ENCODE peak calls at places on chromosome 7, in eight cellular contexts. P, L, U, Y, Z, C, G and I are unnamed samples.

GRCh38 chr7:151088856-151089699 is 2.8 kb downstream of the AGAP3 start:
- DNase-seq in P (no peak), L (peak; percentile 47), U (peak; percentile 75), Y (peak; percentile 44), Z (no peak), C (peak; percentile 69), G (peak; percentile 32), I (no peak)

GRCh38 chr7:128891942-128892269 is 18.6 kb downstream of the KCP start:
- DNase-seq in P (no peak), L (no peak), U (no peak), Y (no peak), Z (no peak), C (no peak), G (no peak), I (no peak)

GRCh38 chr7:97342512-97342911 is 225.0 kb downstream of the SDHAF3 start:
- DNase-seq in P (no peak), L (no peak), U (no peak), Y (no peak), Z (no peak), C (no peak), G (no peak), I (no peak)

GRCh38 chr7:101173752-101174244 is 6.3 kb downstream of the NAT16 start:
- DNase-seq in P (peak; percentile 31), L (peak; percentile 60), U (peak; percentile 70), Y (peak; percentile 63), Z (peak; percentile 88), C (no peak), G (no peak), I (peak; percentile 87)

GRCh38 chr7:46215987-46216567 is 295.0 kb upstream of the IGFBP3 start:
- DNase-seq in P (peak; percentile 37), L (no peak), U (peak; percentile 94), Y (peak; percentile 51), Z (no peak), C (peak; percentile 37), G (no peak), I (no peak)

GRCh38 chr7:4861673-4862072 is at the start of gene PAPOLB:
- DNase-seq in P (no peak), L (no peak), U (no peak), Y (no peak), Z (no peak), C (no peak), G (no peak), I (peak; percentile 40)

GRCh38 chr7:477626-478220 is 41.9 kb downstream of the PDGFA start:
- DNase-seq in P (no peak), L (peak; percentile 45), U (no peak), Y (no peak), Z (no peak), C (peak; percentile 6), G (no peak), I (no peak)

GRCh38 chr7:93249749-93250148 is 17.6 kb downstream of the VPS50 start:
- DNase-seq in P (no peak), L (peak; percentile 14), U (peak; percentile 49), Y (peak; percentile 5), Z (no peak), C (no peak), G (no peak), I (no peak)

GRCh38 chr7:1364068-1364905 is 95.0 kb downstream of the MICALL2 start:
- DNase-seq in P (no peak), L (peak; percentile 6), U (no peak), Y (peak; percentile 4), Z (no peak), C (no peak), G (no peak), I (no peak)

GRCh38 chr7:4766666-4767530 is 8.5 kb upstream of the AP5Z1 start:
- DNase-seq in P (no peak), L (no peak), U (no peak), Y (no peak), Z (no peak), C (no peak), G (no peak), I (no peak)

GRCh38 chr7:8065356-8065813 is 96.8 kb downstream of the GLCCI1 start:
- DNase-seq in P (no peak), L (no peak), U (no peak), Y (no peak), Z (no peak), C (no peak), G (no peak), I (no peak)

GRCh38 chr7:88919484-88920131 is 124.1 kb upstream of the TEX47 start:
- DNase-seq in P (no peak), L (peak; percentile 20), U (no peak), Y (no peak), Z (no peak), C (no peak), G (no peak), I (no peak)

GRCh38 chr7:55568613-55569268 is 3.6 kb downstream of the VOPP1 start:
- DNase-seq in P (no peak), L (peak; percentile 29), U (no peak), Y (no peak), Z (no peak), C (no peak), G (no peak), I (no peak)

GRCh38 chr7:66150471-66150870 is 35.8 kb downstream of the CRCP start:
- DNase-seq in P (no peak), L (no peak), U (no peak), Y (no peak), Z (no peak), C (peak; percentile 61), G (no peak), I (no peak)

GRCh38 chr7:39198556-39198955 is 220.8 kb downstream of the POU6F2 start:
- DNase-seq in P (no peak), L (no peak), U (no peak), Y (no peak), Z (no peak), C (no peak), G (no peak), I (no peak)

GRCh38 chr7:133484135-133484534 is 231.3 kb downstream of the EXOC4 start:
- DNase-seq in P (no peak), L (peak; percentile 3), U (no peak), Y (peak; percentile 55), Z (no peak), C (no peak), G (no peak), I (no peak)

GRCh38 chr7:158257516-158258410 is 329.9 kb downstream of the PTPRN2 start:
- DNase-seq in P (no peak), L (no peak), U (no peak), Y (no peak), Z (no peak), C (no peak), G (no peak), I (no peak)

GRCh38 chr7:116952640-116953371 is 495 bp upstream of the ST7 start:
- DNase-seq in P (peak; percentile 45), L (peak; percentile 40), U (peak; percentile 53), Y (no peak), Z (no peak), C (peak; percentile 71), G (peak; percentile 75), I (no peak)

GRCh38 chr7:147658392-147658791 is 932.2 kb upstream of the C7orf33 start:
- DNase-seq in P (no peak), L (no peak), U (no peak), Y (no peak), Z (no peak), C (no peak), G (no peak), I (no peak)

GRCh38 chr7:319267-319661 is 29.3 kb downstream of the FOXL3 start:
- DNase-seq in P (no peak), L (no peak), U (no peak), Y (no peak), Z (no peak), C (no peak), G (no peak), I (no peak)

GRCh38 chr7:94313926-94314325 is 80.8 kb upstream of the COL1A2 start:
- DNase-seq in P (no peak), L (no peak), U (no peak), Y (no peak), Z (no peak), C (no peak), G (peak; percentile 11), I (no peak)

GRCh38 chr7:111678281-111678680 is 116.0 kb upstream of the IMMP2L start:
- DNase-seq in P (no peak), L (peak; percentile 11), U (no peak), Y (peak; percentile 54), Z (no peak), C (no peak), G (no peak), I (no peak)

GRCh38 chr7:72925546-72926120 is 738 bp downstream of the POM121 start:
- DNase-seq in P (peak; percentile 30), L (no peak), U (no peak), Y (no peak), Z (no peak), C (no peak), G (no peak), I (no peak)